ENCODE peak calls at places on chromosomes 12 and 14, in nine cellular contexts. F, K, V, D, I, P, E, X and Z are unnamed samples.

GRCh38 chr14:37550511-37550910 is 44.5 kb downstream of the FOXA1 start:
- DNase-seq in F (no peak), K (peak; percentile 70), V (no peak), D (peak; percentile 87), I (no peak), P (no peak), E (no peak), X (no peak), Z (peak; percentile 69)

GRCh38 chr12:25708661-25709060 is 155.6 kb upstream of the LMNTD1 start:
- DNase-seq in F (no peak), K (no peak), V (no peak), D (peak; percentile 40), I (no peak), P (no peak), E (no peak), X (no peak), Z (no peak)

GRCh38 chr14:71658261-71658860 is 273.9 kb upstream of the RGS6 start:
- DNase-seq in F (peak; percentile 24), K (peak; percentile 25), V (no peak), D (peak; percentile 80), I (no peak), P (no peak), E (no peak), X (no peak), Z (peak; percentile 69)

GRCh38 chr12:127487031-127487430 is 779.9 kb upstream of the TMEM132C start:
- DNase-seq in F (peak; percentile 16), K (no peak), V (no peak), D (peak; percentile 14), I (no peak), P (no peak), E (no peak), X (no peak), Z (no peak)

GRCh38 chr14:68703093-68703492 is 89.8 kb downstream of the ZFP36L1 start:
- DNase-seq in F (peak; percentile 68), K (peak; percentile 66), V (no peak), D (peak; percentile 86), I (peak; percentile 78), P (no peak), E (no peak), X (no peak), Z (peak; percentile 92)

GRCh38 chr12:110245278-110245868 is 35.7 kb upstream of the ATP2A2 start:
- DNase-seq in F (no peak), K (no peak), V (peak; percentile 52), D (no peak), I (no peak), P (peak; percentile 36), E (peak; percentile 84), X (peak; percentile 33), Z (peak; percentile 28)

GRCh38 chr14:60170948-60171347 is 5.8 kb upstream of the DHRS7 start:
- DNase-seq in F (no peak), K (no peak), V (no peak), D (no peak), I (no peak), P (no peak), E (no peak), X (no peak), Z (no peak)

GRCh38 chr12:131929530-131930456 is 717 bp downstream of the PUS1 start:
- DNase-seq in F (peak; percentile 18), K (peak; percentile 15), V (peak; percentile 66), D (peak; percentile 38), I (peak; percentile 31), P (no peak), E (peak; percentile 70), X (no peak), Z (no peak)

GRCh38 chr14:102893452-102893851 is 29.0 kb upstream of the AMN start:
- DNase-seq in F (peak; percentile 89), K (peak; percentile 95), V (no peak), D (peak; percentile 98), I (peak; percentile 90), P (no peak), E (no peak), X (peak; percentile 81), Z (peak; percentile 98)

GRCh38 chr12:46523863-46524770 is 151.5 kb upstream of the SLC38A2 start:
- DNase-seq in F (peak; percentile 99), K (peak; percentile 95), V (no peak), D (peak; percentile 98), I (peak; percentile 88), P (no peak), E (no peak), X (no peak), Z (peak; percentile 100)

GRCh38 chr12:57340104-57340503 is 89.1 kb upstream of the STAC3 start:
- DNase-seq in F (peak; percentile 79), K (peak; percentile 75), V (no peak), D (peak; percentile 81), I (peak; percentile 56), P (no peak), E (no peak), X (peak; percentile 69), Z (peak; percentile 79)

GRCh38 chr12:88896958-88897357 is 316.7 kb upstream of the KITLG start:
- DNase-seq in F (no peak), K (peak; percentile 47), V (no peak), D (no peak), I (no peak), P (no peak), E (no peak), X (no peak), Z (peak; percentile 67)

GRCh38 chr12:111056618-111057521 is 136.5 kb upstream of the MYL2 start:
- DNase-seq in F (no peak), K (no peak), V (peak; percentile 79), D (no peak), I (no peak), P (peak; percentile 50), E (no peak), X (no peak), Z (no peak)

GRCh38 chr12:15629108-15629507 is 160.1 kb downstream of the EPS8 start:
- DNase-seq in F (peak; percentile 98), K (peak; percentile 97), V (peak; percentile 8), D (peak; percentile 99), I (peak; percentile 70), P (no peak), E (no peak), X (peak; percentile 80), Z (peak; percentile 100)

GRCh38 chr14:34035177-34035933 is 84.5 kb upstream of the EGLN3 start:
- DNase-seq in F (no peak), K (no peak), V (no peak), D (no peak), I (no peak), P (no peak), E (peak; percentile 86), X (peak; percentile 90), Z (no peak)

GRCh38 chr14:51607677-51608076 is 44.0 kb upstream of the FRMD6 start:
- DNase-seq in F (peak; percentile 63), K (peak; percentile 88), V (no peak), D (peak; percentile 70), I (peak; percentile 88), P (no peak), E (no peak), X (no peak), Z (peak; percentile 83)

GRCh38 chr14:33127531-33127930 is 188.9 kb downstream of the NPAS3 start:
- DNase-seq in F (no peak), K (no peak), V (no peak), D (peak; percentile 61), I (peak; percentile 11), P (no peak), E (no peak), X (no peak), Z (peak; percentile 28)

GRCh38 chr12:13135336-13136178 is 32.1 kb upstream of the GSG1 start:
- DNase-seq in F (peak; percentile 89), K (peak; percentile 61), V (no peak), D (peak; percentile 86), I (peak; percentile 95), P (no peak), E (no peak), X (peak; percentile 87), Z (peak; percentile 98)

GRCh38 chr12:112368856-112369255 is 13.4 kb downstream of the HECTD4 start:
- DNase-seq in F (no peak), K (no peak), V (no peak), D (no peak), I (no peak), P (no peak), E (no peak), X (no peak), Z (no peak)

GRCh38 chr14:69997849-69998248 is 118.6 kb downstream of the SMOC1 start:
- DNase-seq in F (peak; percentile 86), K (peak; percentile 64), V (no peak), D (peak; percentile 93), I (no peak), P (no peak), E (no peak), X (no peak), Z (peak; percentile 92)

GRCh38 chr14:99189201-99189801 is 82.7 kb downstream of the BCL11B start:
- DNase-seq in F (no peak), K (no peak), V (no peak), D (no peak), I (peak; percentile 41), P (peak; percentile 50), E (no peak), X (no peak), Z (no peak)

GRCh38 chr14:68167019-68167716 is 347.6 kb downstream of the RAD51B start:
- DNase-seq in F (no peak), K (no peak), V (no peak), D (no peak), I (no peak), P (no peak), E (no peak), X (no peak), Z (no peak)

GRCh38 chr12:106078358-106079025 is 60.3 kb downstream of the NUAK1 start:
- DNase-seq in F (peak; percentile 48), K (peak; percentile 62), V (no peak), D (peak; percentile 54), I (peak; percentile 92), P (no peak), E (no peak), X (no peak), Z (peak; percentile 65)

GRCh38 chr14:92500491-92500941 is 13.1 kb upstream of the RIN3 start:
- DNase-seq in F (no peak), K (no peak), V (no peak), D (no peak), I (no peak), P (no peak), E (no peak), X (no peak), Z (no peak)

GRCh38 chr14:80930836-80931389 is 10.6 kb downstream of the CEP128 start:
- DNase-seq in F (peak; percentile 84), K (peak; percentile 62), V (peak; percentile 45), D (peak; percentile 97), I (peak; percentile 61), P (peak; percentile 29), E (no peak), X (no peak), Z (peak; percentile 89)

GRCh38 chr14:61080591-61081010 is 99.6 kb downstream of the SLC38A6 start:
- DNase-seq in F (no peak), K (peak; percentile 89), V (peak; percentile 52), D (peak; percentile 51), I (peak; percentile 88), P (no peak), E (no peak), X (no peak), Z (peak; percentile 99)

GRCh38 chr12:56308714-56309113 is 7.1 kb downstream of the CNPY2 start:
- DNase-seq in F (no peak), K (no peak), V (no peak), D (no peak), I (no peak), P (no peak), E (no peak), X (no peak), Z (no peak)

GRCh38 chr12:68007466-68007865 is 18.2 kb downstream of the IFNG-AS1 start:
- DNase-seq in F (no peak), K (peak; percentile 30), V (no peak), D (peak; percentile 52), I (peak; percentile 5), P (no peak), E (no peak), X (no peak), Z (peak; percentile 64)

GRCh38 chr12:84694111-84694510 is 218.5 kb downstream of the SLC6A15 start:
- DNase-seq in F (no peak), K (peak; percentile 55), V (no peak), D (no peak), I (no peak), P (no peak), E (no peak), X (no peak), Z (no peak)

GRCh38 chr12:91098942-91099341 is 12.4 kb downstream of the LUM start:
- DNase-seq in F (peak; percentile 91), K (peak; percentile 93), V (no peak), D (peak; percentile 96), I (peak; percentile 80), P (no peak), E (no peak), X (peak; percentile 42), Z (peak; percentile 93)

GRCh38 chr12:89671469-89671868 is 37.2 kb downstream of the ATP2B1 start:
- DNase-seq in F (peak; percentile 45), K (peak; percentile 49), V (no peak), D (peak; percentile 89), I (peak; percentile 69), P (no peak), E (no peak), X (no peak), Z (peak; percentile 56)